ENCODE peak calls at places on chromosome 9, in five cellular contexts. I is A549, G is cardiac muscle cell, D is IMR-90, O is pancreas. T is an unnamed sample.

GRCh38 chr9:87115790-87116189 is 168.5 kb upstream of the GAS1 start:
- DNase-seq in O (no peak), I (no peak), D (peak), G (peak), T (no peak)

GRCh38 chr9:126526218-126527108 is 87.3 kb upstream of the LMX1B start:
- DNase-seq in D (no peak), I (no peak), G (no peak), O (no peak), T (no peak)

GRCh38 chr9:134666801-134667200 is 25.2 kb downstream of the COL5A1 start:
- DNase-seq in D (peak), I (no peak), G (no peak), O (no peak), T (no peak)

GRCh38 chr9:87465791-87466190 is 31.9 kb upstream of the DAPK1 start:
- DNase-seq in I (no peak), D (no peak), G (no peak), O (no peak), T (no peak)

GRCh38 chr9:19231126-19232035 is 888 bp downstream of the DENND4C start:
- DNase-seq in D (peak), G (no peak), I (peak), O (no peak), T (no peak)

GRCh38 chr9:32581512-32582143 is 8.7 kb upstream of the NDUFB6 start:
- DNase-seq in G (peak), I (peak), D (peak), O (no peak), T (peak)

GRCh38 chr9:76624381-76625048 is 139.7 kb upstream of the PCA3 start:
- DNase-seq in G (no peak), D (no peak), O (no peak), I (no peak), T (peak)

GRCh38 chr9:104794070-104794469 is 30.1 kb downstream of the NIPSNAP3B start:
- DNase-seq in D (no peak), I (no peak), O (no peak), G (no peak), T (no peak)

GRCh38 chr9:129617167-129617566 is 3.7 kb downstream of the C9orf50 start:
- DNase-seq in I (peak), D (peak), O (no peak), G (no peak), T (peak)

GRCh38 chr9:120935383-120935857 is 8.8 kb upstream of the TRAF1 start:
- DNase-seq in G (peak), D (peak), O (peak), I (peak), T (no peak)

GRCh38 chr9:37410969-37411785 is 11.3 kb upstream of the GRHPR start:
- DNase-seq in G (peak), I (no peak), D (peak), O (no peak), T (peak)

GRCh38 chr9:133406480-133407307 is 11.1 kb downstream of the REXO4 start:
- DNase-seq in O (peak), I (peak), D (peak), G (peak), T (peak)

GRCh38 chr9:109816490-109816889 is 36.5 kb downstream of the PALM2AKAP2 start:
- DNase-seq in G (peak), D (peak), I (peak), O (no peak), T (no peak)

GRCh38 chr9:93636172-93636661 is 59.8 kb downstream of the PHF2 start:
- DNase-seq in D (no peak), O (no peak), G (no peak), I (no peak), T (no peak)

GRCh38 chr9:8718121-8718725 is 918.6 kb upstream of the DMAC1 start:
- DNase-seq in O (no peak), G (peak), D (peak), I (no peak), T (no peak)

GRCh38 chr9:14692918-14693861 is at the start of gene ZDHHC21:
- DNase-seq in O (peak), D (peak), I (peak), G (peak), T (peak)

GRCh38 chr9:84238652-84239051 is 101.9 kb downstream of the SLC28A3 start:
- DNase-seq in O (no peak), G (peak), D (no peak), I (no peak), T (no peak)

GRCh38 chr9:106479679-106480078 is 383.3 kb upstream of the ZNF462 start:
- DNase-seq in O (no peak), D (no peak), G (peak), I (no peak), T (no peak)

GRCh38 chr9:119088002-119088401 is 281.2 kb downstream of the BRINP1 start:
- DNase-seq in G (no peak), O (no peak), D (no peak), I (no peak), T (no peak)

GRCh38 chr9:93037476-93037971 is 21.0 kb upstream of the SUSD3 start:
- DNase-seq in G (no peak), I (no peak), O (no peak), D (no peak), T (peak)

DNA sequence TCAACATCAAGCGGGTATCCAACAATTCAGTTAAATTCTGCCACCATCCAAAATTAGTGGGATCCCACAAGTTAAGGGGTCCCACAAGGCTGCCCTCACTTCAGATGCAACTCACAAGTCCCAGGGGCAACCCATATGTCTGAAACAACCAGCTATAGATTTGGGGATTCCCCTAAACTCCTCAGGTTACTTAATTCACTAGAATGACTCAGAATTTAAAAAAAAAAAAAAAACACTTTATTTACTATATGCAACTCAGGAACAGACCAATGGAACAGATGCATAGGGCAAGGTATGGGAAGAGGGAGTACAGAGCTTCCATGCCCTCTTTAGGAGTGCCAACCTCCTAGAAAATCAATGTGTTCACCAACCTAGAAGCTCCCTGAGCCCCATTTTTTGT is 15.1 kb downstream of the AUH start:
- DNase-seq in I (no peak), O (no peak), G (no peak), D (peak), T (no peak)
- TF ChIP-seq CTCF in I (no peak), O (no peak), G (no peak), D (no peak), T (no peak)

GRCh38 chr9:136051568-136052432 is 43.3 kb downstream of the NACC2 start:
- DNase-seq in I (peak), O (peak), G (peak), D (peak), T (peak)

GRCh38 chr9:136052433-136052880 is 42.6 kb downstream of the NACC2 start:
- DNase-seq in I (peak), D (no peak), G (no peak), O (peak), T (peak)

GRCh38 chr9:136049451-136050265 is 45.4 kb downstream of the NACC2 start:
- DNase-seq in O (peak), G (no peak), D (no peak), I (no peak), T (peak)

GRCh38 chr9:136050266-136050705 is 44.8 kb downstream of the NACC2 start:
- DNase-seq in O (peak), D (no peak), I (no peak), G (no peak), T (no peak)

GRCh38 chr9:136050706-136051567 is 44.2 kb downstream of the NACC2 start:
- DNase-seq in O (peak), I (no peak), D (peak), G (peak), T (peak)
- TF ChIP-seq CTCF in O (no peak), I (no peak), D (no peak), G (no peak), T (no peak)

DNA sequence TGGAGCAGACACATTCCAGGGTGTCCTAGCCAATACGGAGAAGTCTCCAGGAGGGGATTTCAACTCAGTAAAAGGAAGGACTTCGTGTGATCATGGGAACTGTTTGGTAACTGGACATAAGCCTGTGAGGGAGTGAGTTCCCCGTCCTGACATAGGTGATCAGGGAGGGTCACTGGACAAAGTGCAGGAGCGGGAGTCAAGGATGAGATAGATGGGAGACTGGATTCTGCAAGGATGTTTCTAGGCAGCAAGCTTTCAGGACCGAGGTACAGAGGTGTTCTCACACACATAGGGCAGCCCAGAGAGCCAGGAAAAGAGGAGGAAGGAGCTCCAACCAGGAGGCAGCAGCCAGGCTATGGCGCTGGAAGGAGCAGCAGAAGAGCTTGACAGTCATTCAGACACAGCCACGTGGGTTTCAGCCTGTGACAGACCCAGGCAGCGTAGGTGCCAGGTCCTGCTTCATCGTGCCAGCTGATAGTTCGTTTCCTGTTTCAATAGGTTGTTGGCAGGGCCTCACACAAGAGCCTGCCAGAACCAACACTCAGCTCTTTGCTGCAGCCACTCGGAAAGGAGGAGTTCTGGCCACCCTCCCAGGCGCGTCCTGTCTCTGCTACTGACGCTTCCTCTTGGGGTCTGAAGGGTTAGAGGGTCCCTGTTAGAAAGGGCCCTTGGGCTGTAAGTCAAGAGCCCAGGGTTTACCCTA is 84.1 kb downstream of the AMBP start:
- DNase-seq in I (no peak), G (peak), D (peak), O (peak), T (no peak)
- TF ChIP-seq CTCF in I (no peak), G (peak), D (no peak), O (no peak), T (no peak)

GRCh38 chr9:69674112-69674511 is 1.9 kb upstream of the APBA1 start:
- DNase-seq in O (no peak), D (no peak), G (no peak), I (no peak), T (no peak)
- TF ChIP-seq CTCF in O (no peak), D (no peak), G (no peak), I (no peak), T (no peak)